ENCODE peak calls at places on chromosomes 7 and 10, in ten cellular contexts. N is aorta; O is spleen; F is uterus; W is CD4-positive, alpha-beta memory T cell; A is AG04450; C is stomach; R is neural progenitor cell; J is psoas muscle; D is fibroblast of lung. U is an unnamed sample.

GRCh38 chr10:112950714-112951348 is 784 bp downstream of the TCF7L2 start:
- DNase-seq in R (peak; percentile 76), N (peak; percentile 79), W (peak; percentile 22), D (peak; percentile 53), C (no peak), F (peak; percentile 43), A (no peak), O (peak; percentile 80), J (peak; percentile 22), U (peak; percentile 47)

GRCh38 chr7:71824356-71824755 is 587.8 kb downstream of the CALN1 start:
- DNase-seq in A (no peak), C (no peak), J (no peak), N (no peak), W (no peak), R (peak; percentile 7), D (no peak), O (no peak), F (no peak), U (no peak)

GRCh38 chr10:116271593-116272496 is 1.2 kb downstream of the GFRA1 start:
- DNase-seq in C (no peak), W (no peak), O (no peak), D (peak; percentile 11), N (peak; percentile 82), A (no peak), R (peak; percentile 57), F (no peak), J (peak; percentile 34), U (no peak)

GRCh38 chr7:77858278-77858677 is 59.7 kb downstream of the PHTF2 start:
- DNase-seq in D (no peak), F (no peak), R (no peak), N (no peak), A (no peak), W (no peak), C (no peak), J (no peak), O (no peak), U (no peak)

GRCh38 chr7:138064856-138065357 is 11.4 kb upstream of the AKR1D1 start:
- DNase-seq in J (no peak), F (no peak), D (peak; percentile 82), C (no peak), O (no peak), W (no peak), N (no peak), R (peak; percentile 38), A (no peak), U (no peak)

GRCh38 chr7:44735403-44736165 is 13.1 kb upstream of the ZMIZ2 start:
- DNase-seq in F (no peak), J (no peak), A (peak; percentile 94), W (peak; percentile 36), C (no peak), N (no peak), D (peak; percentile 95), R (no peak), O (peak; percentile 10), U (no peak)

GRCh38 chr10:123144697-123145541 is 3.0 kb upstream of the HMX2 start:
- DNase-seq in N (no peak), A (no peak), F (no peak), C (no peak), R (peak; percentile 55), O (no peak), D (no peak), W (no peak), J (no peak), U (no peak)

GRCh38 chr7:12570148-12570528 is 382 bp upstream of the SCIN start:
- DNase-seq in C (peak; percentile 48), D (no peak), J (no peak), O (no peak), F (no peak), A (no peak), R (peak; percentile 34), N (no peak), W (no peak), U (no peak)

GRCh38 chr7:47414342-47415288 is 167.3 kb downstream of the TNS3 start:
- DNase-seq in O (no peak), A (no peak), R (no peak), J (no peak), C (no peak), W (no peak), D (no peak), F (peak; percentile 7), N (no peak), U (no peak)

GRCh38 chr10:107619124-107619523 is 454.6 kb upstream of the SORCS1 start:
- DNase-seq in O (no peak), A (no peak), J (no peak), W (no peak), R (no peak), D (no peak), F (no peak), N (no peak), C (no peak), U (no peak)

GRCh38 chr7:46220066-46220630 is 299.1 kb upstream of the IGFBP3 start:
- DNase-seq in C (no peak), A (no peak), F (no peak), D (no peak), N (no peak), R (no peak), W (no peak), J (no peak), O (no peak), U (no peak)

GRCh38 chr7:150721970-150722373 is 5.6 kb downstream of the GIMAP1 start:
- DNase-seq in J (no peak), F (no peak), C (no peak), R (no peak), W (no peak), A (no peak), O (no peak), N (no peak), D (no peak), U (peak; percentile 65)
- H3K27ac ChIP-seq in J (peak overlapping the region; percentile 71), F (no peak overlapping the region), C (peak overlapping the region; percentile 32), R (no peak overlapping the region), W (no peak overlapping the region), A (no peak overlapping the region), O (peak overlapping the region; percentile 36), N (no peak overlapping the region), D (no peak overlapping the region), U (peak overlapping the region; percentile 71)

GRCh38 chr7:6691609-6692106 is 15.1 kb downstream of the ZNF12 start:
- DNase-seq in A (no peak), F (no peak), W (no peak), D (peak; percentile 40), N (no peak), O (no peak), J (no peak), C (no peak), R (no peak), U (no peak)

DNA sequence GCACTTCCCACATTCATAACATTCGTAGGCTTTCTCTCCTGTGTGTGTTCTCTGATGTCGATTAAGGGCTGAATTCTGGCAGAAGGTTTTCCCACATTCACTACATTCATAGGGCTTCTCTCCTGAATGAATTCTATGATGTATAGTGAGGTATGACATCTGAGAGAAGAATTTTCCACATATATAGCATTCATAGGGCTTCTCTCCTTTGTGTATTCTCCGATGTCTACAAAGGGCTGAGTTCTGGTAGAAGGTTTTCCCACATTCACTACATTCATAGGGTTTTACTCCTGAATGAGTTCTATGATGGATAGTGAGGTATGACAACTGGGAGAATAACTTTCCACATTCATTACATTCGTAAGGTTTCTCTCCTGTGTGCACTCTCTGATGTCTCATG is 15.6 kb downstream of the ZNF12 start:
- DNase-seq in O (no peak), D (no peak), C (no peak), F (no peak), R (no peak), J (no peak), N (no peak), A (no peak), W (no peak), U (no peak)
- H3K9me3 ChIP-seq in O (peaks cover 67% of the 10 kb centered on the region), D (peaks cover 21% of the 10 kb centered on the region), C (peaks cover 100% of the 10 kb centered on the region), F (peaks cover 86% of the 10 kb centered on the region), R (peaks cover 84% of the 10 kb centered on the region), J (peaks cover 99% of the 10 kb centered on the region), N (peaks cover 27% of the 10 kb centered on the region), A (peaks cover 56% of the 10 kb centered on the region), W (peaks cover 65% of the 10 kb centered on the region), U (peaks cover 100% of the 10 kb centered on the region)

GRCh38 chr10:101144053-101144452 is 13.0 kb downstream of the TLX1 start:
- DNase-seq in J (no peak), C (no peak), A (no peak), R (no peak), O (no peak), D (no peak), N (no peak), W (no peak), F (no peak), U (no peak)

GRCh38 chr10:101142533-101143353 is 11.6 kb downstream of the TLX1 start:
- DNase-seq in R (no peak), O (no peak), A (no peak), N (no peak), W (no peak), F (no peak), J (no peak), C (no peak), D (no peak), U (no peak)

GRCh38 chr10:101141622-101142532 is 10.8 kb downstream of the TLX1 start:
- DNase-seq in J (peak; percentile 78), O (peak; percentile 94), A (peak; percentile 56), F (peak; percentile 58), C (peak; percentile 86), W (peak; percentile 73), N (peak; percentile 94), D (peak; percentile 79), R (peak; percentile 92), U (peak; percentile 92)

GRCh38 chr10:101145145-101145544 is 14.0 kb downstream of the TLX1 start:
- DNase-seq in W (no peak), J (no peak), F (no peak), C (no peak), R (no peak), O (no peak), A (no peak), N (no peak), D (no peak), U (no peak)

GRCh38 chr10:101143354-101143648 is 12.2 kb downstream of the TLX1 start:
- DNase-seq in R (no peak), N (no peak), J (no peak), W (no peak), A (no peak), D (no peak), F (no peak), O (no peak), C (no peak), U (no peak)
- H3K27me3 ChIP-seq in R (peaks cover 100% of the 10 kb centered on the region), N (no peaks in the 10 kb centered on the region), J (peaks cover 42% of the 10 kb centered on the region), W (peaks cover 76% of the 10 kb centered on the region), A (peaks cover 94% of the 10 kb centered on the region), D (peaks cover 81% of the 10 kb centered on the region), F (peaks cover 82% of the 10 kb centered on the region), O (peaks cover 97% of the 10 kb centered on the region), C (peaks cover 46% of the 10 kb centered on the region), U (peaks cover 100% of the 10 kb centered on the region)

DNA sequence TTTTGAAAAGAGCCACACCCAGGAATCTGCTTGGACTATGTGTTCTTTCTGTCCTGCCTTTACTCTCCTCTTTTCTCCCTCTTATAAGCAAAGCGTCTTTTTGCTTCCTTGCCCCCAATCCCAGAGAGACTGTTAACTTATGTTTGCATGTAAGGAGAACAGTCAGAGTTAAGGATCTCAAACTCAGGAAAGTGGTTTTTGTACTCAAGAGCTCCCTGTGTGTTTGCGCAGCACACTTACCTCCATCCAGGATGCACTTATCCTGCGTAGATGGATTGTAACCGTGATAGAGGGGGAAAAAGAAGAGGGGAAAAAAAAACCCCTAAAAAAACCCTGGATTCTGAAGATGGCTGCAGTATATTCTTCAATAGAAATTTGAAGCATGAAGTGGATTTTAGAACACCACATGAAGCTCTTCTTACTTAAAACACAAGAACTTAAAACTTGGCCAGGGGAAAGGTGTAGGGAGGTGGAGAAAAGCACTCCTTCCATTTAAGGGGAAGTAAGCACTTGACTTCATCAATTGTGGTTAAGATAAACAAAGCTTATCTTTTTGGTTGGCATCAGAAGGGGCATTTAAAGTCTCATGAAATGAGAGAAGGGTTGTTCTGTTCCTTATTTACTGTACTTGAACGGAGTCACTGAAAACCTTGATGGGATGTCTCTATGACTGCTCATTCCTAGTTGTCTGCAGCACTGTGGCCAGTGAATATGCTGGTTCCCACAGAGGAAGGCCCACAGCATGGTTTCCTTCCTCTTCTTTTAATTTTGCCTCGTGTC is 229.1 kb downstream of the AUTS2 start:
- DNase-seq in D (no peak), F (no peak), O (no peak), A (no peak), W (no peak), J (no peak), C (no peak), N (no peak), R (no peak), U (no peak)
- H3K27ac ChIP-seq in D (no peak overlapping the region), F (no peak overlapping the region), O (no peak overlapping the region), A (no peak overlapping the region), W (no peak overlapping the region), J (no peak overlapping the region), C (no peak overlapping the region), N (no peak overlapping the region), R (no peak overlapping the region), U (no peak overlapping the region)

U was measured in heart left ventricle.